ENCODE peak calls at places on chromosome 21, in five cellular contexts. S is OCI-LY7, O is GM12891, E is NCI-H510A, L is HT-29. M is an unnamed sample.

GRCh38 chr21:31732891-31733520 is 1.1 kb upstream of the SCAF4 start:
- DNase-seq in S (peak), O (no peak), E (peak), L (peak), M (no peak)

GRCh38 chr21:46145840-46146691 is 9.3 kb downstream of the FTCD start:
- DNase-seq in S (no peak), O (no peak), E (no peak), L (no peak), M (no peak)

GRCh38 chr21:45893166-45894106 is 88.1 kb upstream of the COL6A1 start:
- DNase-seq in S (no peak), O (no peak), E (no peak), L (no peak), M (no peak)

GRCh38 chr21:45080639-45081414 is 6.4 kb downstream of the ADARB1 start:
- DNase-seq in S (no peak), O (no peak), E (no peak), L (no peak), M (no peak)

GRCh38 chr21:34613679-34614442 is 1.1 kb downstream of the RCAN1 start:
- DNase-seq in S (no peak), O (no peak), E (no peak), L (no peak), M (no peak)

GRCh38 chr21:41727784-41728763 is 38.8 kb downstream of the RIPK4 start:
- DNase-seq in S (no peak), O (no peak), E (no peak), L (no peak), M (no peak)

GRCh38 chr21:17781524-17781923 is 37.6 kb downstream of the C21orf91 start:
- DNase-seq in S (no peak), O (no peak), E (no peak), L (no peak), M (no peak)

GRCh38 chr21:34990842-34991241 is 58.3 kb downstream of the RUNX1 start:
- DNase-seq in S (no peak), O (no peak), E (no peak), L (no peak), M (no peak)